ENCODE peak calls at places on chromosomes 4 and X, in four cellular contexts. Q is NCI-H1092 treated with DMSO at 0.1 percent for 48 hours; T is lung; X is CD8-positive, alpha-beta memory T cell. R is an unnamed sample.

GRCh38 chr4:11471613-11472012 is 42.9 kb upstream of the HS3ST1 start:
- DNase-seq in Q (no peak), T (no peak), X (peak; percentile 29), R (no peak)

GRCh38 chrX:119118780-119119395 is 8.7 kb downstream of the KIAA1210 start:
- DNase-seq in Q (peak; percentile 37), T (no peak), X (peak; percentile 15), R (no peak)

GRCh38 chrX:36978886-36979285 is 29.3 kb upstream of the FAM47C start:
- DNase-seq in Q (no peak), T (no peak), X (no peak), R (no peak)

GRCh38 chr4:185307136-185307950 is 88.4 kb downstream of the LRP2BP start:
- DNase-seq in Q (no peak), T (no peak), X (no peak), R (no peak)

GRCh38 chr4:29278580-29278979 is 1441.6 kb upstream of the PCDH7 start:
- DNase-seq in Q (no peak), T (no peak), X (no peak), R (no peak)

GRCh38 chr4:69060651-69061308 is 35.5 kb upstream of the UGT2B7 start:
- DNase-seq in Q (no peak), T (no peak), X (no peak), R (no peak)

GRCh38 chr4:2441393-2442174 is 22.8 kb downstream of the CFAP99 start:
- DNase-seq in Q (peak; percentile 64), T (peak; percentile 42), X (peak; percentile 58), R (no peak)

GRCh38 chr4:8278421-8279287 is 9.1 kb downstream of the HTRA3 start:
- DNase-seq in Q (no peak), T (no peak), X (no peak), R (no peak)

GRCh38 chr4:71550220-71551190 is 211.7 kb downstream of the SLC4A4 start:
- DNase-seq in Q (no peak), T (no peak), X (no peak), R (no peak)

GRCh38 chrX:107298276-107298675 is 91.9 kb downstream of the DNAAF6 start:
- DNase-seq in Q (no peak), T (no peak), X (no peak), R (no peak)

GRCh38 chr4:56859841-56860240 is 38.3 kb upstream of the SPINK2 start:
- DNase-seq in Q (no peak), T (no peak), X (no peak), R (no peak)

GRCh38 chr4:10200869-10201268 is 84.3 kb upstream of the WDR1 start:
- DNase-seq in Q (no peak), T (peak; percentile 20), X (no peak), R (no peak)

GRCh38 chr4:145937990-145938611 is 522 bp downstream of the ZNF827 start:
- DNase-seq in Q (peak; percentile 56), T (no peak), X (peak; percentile 23), R (no peak)

GRCh38 chr4:138334346-138335016 is 92.3 kb upstream of the SLC7A11 start:
- DNase-seq in Q (no peak), T (no peak), X (no peak), R (no peak)

GRCh38 chr4:76449824-76450223 is 14.8 kb downstream of the SHROOM3 start:
- DNase-seq in Q (no peak), T (no peak), X (no peak), R (no peak)

GRCh38 chr4:184310171-184310567 is 92.5 kb upstream of the ENPP6 start:
- DNase-seq in Q (no peak), T (peak; percentile 37), X (no peak), R (no peak)

GRCh38 chr4:8295471-8295870 is 25.9 kb downstream of the HTRA3 start:
- DNase-seq in Q (no peak), T (no peak), X (no peak), R (no peak)

GRCh38 chr4:4851906-4852305 is 7.6 kb upstream of the MSX1 start:
- DNase-seq in Q (no peak), T (no peak), X (no peak), R (no peak)

GRCh38 chr4:135476272-135476671 is 1274.7 kb upstream of the PABPC4L start:
- DNase-seq in Q (no peak), T (no peak), X (no peak), R (no peak)

GRCh38 chr4:140238353-140239041 is 84.5 kb upstream of the MAML3 start:
- DNase-seq in Q (peak; percentile 97), T (peak; percentile 88), X (no peak), R (peak; percentile 37)

GRCh38 chr4:110135523-110135922 is 62.9 kb downstream of the ELOVL6 start:
- DNase-seq in Q (no peak), T (no peak), X (no peak), R (no peak)

GRCh38 chrX:150967786-150968185 is 15.3 kb upstream of the HMGB3 start:
- DNase-seq in Q (no peak), T (no peak), X (no peak), R (no peak)

GRCh38 chrX:24282381-24283121 is 31.3 kb downstream of the SUPT20HL2 start:
- DNase-seq in Q (no peak), T (no peak), X (no peak), R (no peak)

GRCh38 chrX:140860718-140861117 is 141.7 kb upstream of the SPANXB1 start:
- DNase-seq in Q (no peak), T (no peak), X (no peak), R (no peak)

GRCh38 chr4:6991771-6992557 is 51.2 kb upstream of the TADA2B start:
- DNase-seq in Q (no peak), T (no peak), X (no peak), R (no peak)

GRCh38 chrX:123184858-123185251 is 777 bp downstream of the GRIA3 start:
- DNase-seq in Q (no peak), T (no peak), X (no peak), R (no peak)

GRCh38 chrX:132017431-132018185 is 5.5 kb upstream of the STK26 start:
- DNase-seq in Q (no peak), T (no peak), X (no peak), R (no peak)

GRCh38 chr4:89294583-89295244 is 12.9 kb downstream of the GPRIN3 start:
- DNase-seq in Q (no peak), T (no peak), X (no peak), R (no peak)

GRCh38 chr4:187128971-187129370 is 405.3 kb upstream of the FAT1 start:
- DNase-seq in Q (no peak), T (no peak), X (no peak), R (no peak)

GRCh38 chr4:4535590-4535989 is 6.3 kb downstream of the STX18 start:
- DNase-seq in Q (no peak), T (no peak), X (no peak), R (no peak)